ENCODE peak calls at places on chromosome 1, in nine cellular contexts. V is NCI-H82, B is T-helper 9 cell, O is activated T-cell treated with anti-CD3 and anti-CD28 coated beads for 1 hour, E is astrocyte of the spinal cord, K is fibroblast of lung, D is H54, Q is amniotic stem cell, Z is HT1080. M is an unnamed sample.

GRCh38 chr1:45974541-45975269 is 157.7 kb downstream of the PIK3R3 start:
- DNase-seq in O (no peak), D (no peak), Z (no peak), V (no peak), K (peak), B (no peak), Q (no peak), E (peak), M (no peak)

GRCh38 chr1:75074719-75075395 is 59.3 kb upstream of the LHX8 start:
- DNase-seq in E (no peak), Q (no peak), Z (no peak), O (no peak), D (no peak), V (no peak), K (no peak), B (no peak), M (no peak)

GRCh38 chr1:91872560-91873081 is 13.3 kb downstream of the TGFBR3 start:
- DNase-seq in D (no peak), Z (peak), K (peak), B (no peak), E (peak), V (no peak), O (no peak), Q (no peak), M (no peak)

GRCh38 chr1:198600906-198601305 is 37.9 kb upstream of the PTPRC start:
- DNase-seq in O (no peak), Q (no peak), Z (no peak), D (no peak), K (no peak), B (no peak), V (no peak), E (no peak), M (no peak)

GRCh38 chr1:23282967-23283366 is 61.1 kb downstream of the HNRNPR start:
- DNase-seq in Z (peak), D (no peak), Q (peak), K (peak), V (no peak), O (no peak), E (peak), B (no peak), M (no peak)

GRCh38 chr1:53502641-53503432 is 43.6 kb downstream of the DMRTB1 start:
- DNase-seq in B (no peak), V (peak), E (no peak), K (no peak), Z (no peak), O (no peak), Q (no peak), D (no peak), M (no peak)

GRCh38 chr1:179337942-179338560 is 27.7 kb upstream of the AXDND1 start:
- DNase-seq in E (no peak), K (no peak), V (no peak), Z (no peak), B (no peak), Q (no peak), D (no peak), O (no peak), M (no peak)

GRCh38 chr1:67162954-67163353 is 3.3 kb upstream of the IL23R start:
- DNase-seq in O (no peak), V (no peak), Z (peak), B (no peak), K (peak), E (peak), D (peak), Q (no peak), M (no peak)

GRCh38 chr1:177505905-177506590 is 335.3 kb downstream of the BRINP2 start:
- DNase-seq in K (no peak), D (no peak), Q (no peak), V (no peak), B (no peak), O (no peak), E (peak), Z (peak), M (no peak)

GRCh38 chr1:55378582-55378981 is 163.4 kb upstream of the USP24 start:
- DNase-seq in K (peak), Q (no peak), V (peak), B (no peak), O (no peak), D (no peak), Z (peak), E (peak), M (no peak)

GRCh38 chr1:202131956-202132821 is 9.5 kb downstream of the GPR37L1 start:
- DNase-seq in D (no peak), Z (no peak), B (no peak), O (no peak), Q (no peak), V (peak), K (no peak), E (no peak), M (peak)

GRCh38 chr1:37133276-37134145 is 99.2 kb upstream of the GRIK3 start:
- DNase-seq in Q (no peak), D (no peak), B (no peak), Z (no peak), E (no peak), K (no peak), O (no peak), V (no peak), M (no peak)

GRCh38 chr1:69290266-69290665 is 277.5 kb upstream of the LRRC7 start:
- DNase-seq in Z (peak), K (peak), D (no peak), Q (no peak), O (no peak), E (peak), V (no peak), B (no peak), M (no peak)

GRCh38 chr1:3652538-3653285 is 396 bp downstream of the TP73 start:
- DNase-seq in D (no peak), Z (no peak), O (no peak), Q (no peak), V (peak), E (no peak), B (no peak), K (no peak), M (no peak)

GRCh38 chr1:48916121-48917069 is 139.7 kb upstream of the BEND5 start:
- DNase-seq in O (no peak), V (peak), B (no peak), Q (peak), D (peak), Z (peak), K (peak), E (peak), M (no peak)

GRCh38 chr1:56414728-56415224 is 164.6 kb downstream of the PLPP3 start:
- DNase-seq in B (no peak), Q (no peak), K (no peak), E (no peak), V (no peak), O (no peak), Z (peak), D (no peak), M (no peak)

GRCh38 chr1:183040600-183040999 is 17.4 kb downstream of the LAMC1 start:
- DNase-seq in E (peak), Q (no peak), Z (no peak), D (no peak), V (no peak), O (no peak), B (no peak), K (peak), M (no peak)

M was measured in posterior vena cava.